ENCODE peak calls at places on chromosomes 2 and 18, in six cellular contexts. H is testis, K is body of pancreas, D is GM12892, S is H54, X is GM12891. U is an unnamed sample.

GRCh38 chr2:201924453-201924852 is 109.2 kb upstream of the FZD7 start:
- DNase-seq in X (no peak), D (no peak), S (no peak), H (no peak), K (no peak), U (no peak)

GRCh38 chr2:33660416-33661118 is 61.5 kb upstream of the FAM98A start:
- DNase-seq in K (no peak), X (no peak), D (no peak), H (no peak), S (no peak), U (no peak)

GRCh38 chr2:97926936-97927335 is 68.8 kb downstream of the TMEM131 start:
- DNase-seq in H (no peak), D (no peak), X (no peak), S (no peak), K (no peak), U (no peak)

GRCh38 chr2:240468300-240469238 is 33.1 kb downstream of the GPC1 start:
- DNase-seq in D (peak), X (no peak), S (no peak), H (peak), K (peak), U (no peak)

GRCh38 chr2:158786897-158787296 is 8.2 kb upstream of the DAPL1 start:
- DNase-seq in K (no peak), X (no peak), H (no peak), S (no peak), D (no peak), U (no peak)

GRCh38 chr2:23599691-23600090 is 214.7 kb downstream of the KLHL29 start:
- DNase-seq in K (no peak), H (no peak), D (no peak), S (no peak), X (no peak), U (no peak)

GRCh38 chr18:4106407-4107033 is 348.6 kb downstream of the DLGAP1 start:
- DNase-seq in D (peak), K (peak), H (peak), S (peak), X (peak), U (peak)

GRCh38 chr2:44244135-44244871 is 31.0 kb upstream of the SLC3A1 start:
- DNase-seq in H (peak), X (peak), D (peak), K (peak), S (peak), U (peak)

GRCh38 chr2:3465844-3466481 is 53.4 kb downstream of the ADI1 start:
- DNase-seq in K (peak), D (no peak), X (no peak), S (peak), H (no peak), U (no peak)

GRCh38 chr2:96251721-96252292 is 14.0 kb downstream of the TMEM127 start:
- DNase-seq in H (peak), K (peak), D (no peak), X (no peak), S (peak), U (peak)

GRCh38 chr2:118986733-118987132 is 44.7 kb downstream of the MARCO start:
- DNase-seq in S (no peak), X (no peak), K (peak), D (no peak), H (no peak), U (no peak)

GRCh38 chr2:237487496-237487895 is 445 bp downstream of the MLPH start:
- DNase-seq in X (no peak), H (no peak), D (no peak), S (no peak), K (no peak), U (no peak)

GRCh38 chr2:241686649-241687425 is at the start of gene DTYMK:
- DNase-seq in D (peak), H (peak), S (peak), X (peak), K (peak), U (peak)
- TF ChIP-seq POLR2A in D (peak), H (no peak), S (peak), X (peak), K (peak), U (peak)

DNA sequence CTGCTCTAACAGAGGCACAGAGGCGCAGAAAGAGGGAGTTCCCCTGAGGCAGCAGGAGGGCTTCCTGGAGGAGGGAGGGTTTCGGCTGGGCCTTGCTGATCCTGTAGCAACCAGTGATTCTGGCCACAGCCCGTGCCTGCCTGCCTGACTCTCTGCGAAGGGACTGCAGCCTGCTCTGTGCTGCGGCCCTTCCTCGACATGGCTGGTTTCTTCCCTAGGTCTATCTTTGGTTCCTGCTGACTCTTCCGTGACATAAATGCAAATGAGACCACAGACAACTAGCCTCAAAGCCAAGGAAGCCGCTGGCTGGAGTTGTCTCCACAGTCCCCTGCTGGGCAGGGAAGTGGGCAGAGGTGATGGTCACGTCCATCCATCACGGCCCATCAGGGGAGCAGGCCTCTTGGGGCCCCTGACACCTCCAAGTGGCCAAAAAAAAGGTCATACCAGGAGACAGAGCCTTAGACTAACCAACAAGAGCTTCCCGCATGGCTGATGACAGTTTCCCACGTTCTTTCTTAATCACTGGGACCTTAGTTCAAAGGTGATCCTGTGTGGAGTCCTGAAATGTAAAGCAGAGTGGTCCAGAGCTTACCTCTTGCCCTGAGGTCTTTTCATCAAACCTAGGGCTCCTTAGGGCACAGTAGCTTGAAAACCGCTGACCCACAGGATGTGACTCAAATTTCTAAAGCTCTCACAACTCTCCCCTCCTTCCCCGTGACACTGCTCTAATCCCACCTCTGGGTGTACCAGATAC is 55.3 kb downstream of the HS1BP3 start:
- DNase-seq in D (peak), H (no peak), K (peak), X (no peak), S (peak), U (no peak)
- TF ChIP-seq POLR2A in D (peak), H (no peak), K (no peak), X (peak), S (no peak), U (no peak)

DNA sequence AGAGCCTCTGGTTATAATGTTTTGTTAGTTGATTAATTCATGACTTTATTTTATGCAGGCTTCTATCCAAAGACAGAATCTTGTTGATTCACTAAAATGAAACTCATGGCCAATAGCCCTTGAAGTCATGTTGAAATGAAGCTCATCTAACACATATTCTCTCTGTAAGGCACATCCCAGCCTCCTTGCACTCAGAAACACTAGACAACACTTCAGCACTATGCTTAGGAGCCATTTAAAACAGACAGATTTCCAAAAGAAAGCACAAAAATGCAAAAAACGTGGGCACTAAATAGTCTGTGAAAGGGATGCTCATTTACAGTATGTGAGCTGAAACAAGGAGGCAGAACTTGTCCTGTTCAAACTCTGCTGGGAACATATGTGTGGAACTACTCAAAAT is 124.4 kb downstream of the MYCN start:
- DNase-seq in H (no peak), D (no peak), S (no peak), K (no peak), X (no peak), U (no peak)
- TF ChIP-seq POLR2A in H (no peak), D (no peak), S (no peak), K (no peak), X (no peak), U (no peak)

GRCh38 chr2:174585657-174586056 is 11.9 kb downstream of the WIPF1 start:
- DNase-seq in X (no peak), K (no peak), D (no peak), S (no peak), H (no peak), U (no peak)

GRCh38 chr2:174577967-174578589 is 19.5 kb downstream of the WIPF1 start:
- DNase-seq in H (no peak), K (no peak), D (no peak), S (no peak), X (no peak), U (peak)

GRCh38 chr2:174585111-174585510 is 12.5 kb downstream of the WIPF1 start:
- DNase-seq in H (no peak), K (no peak), X (no peak), D (no peak), S (no peak), U (no peak)

GRCh38 chr2:174581543-174581942 is 16.1 kb downstream of the WIPF1 start:
- DNase-seq in K (no peak), D (no peak), H (no peak), S (no peak), X (no peak), U (no peak)

GRCh38 chr2:174580951-174581350 is 16.7 kb downstream of the WIPF1 start:
- DNase-seq in S (no peak), X (no peak), K (no peak), H (no peak), D (no peak), U (no peak)
- TF ChIP-seq POLR2A in S (no peak), X (no peak), K (no peak), H (no peak), D (no peak), U (no peak)

GRCh38 chr2:241498115-241499070 is 10.0 kb downstream of the STK25 start:
- DNase-seq in K (no peak), S (no peak), X (no peak), H (no peak), D (no peak), U (no peak)
- TF ChIP-seq POLR2A in K (no peak), S (no peak), X (no peak), H (no peak), D (no peak), U (no peak)

GRCh38 chr2:218323526-218324472 is 31.5 kb upstream of the TMBIM1 start:
- DNase-seq in K (peak), S (peak), D (no peak), X (no peak), H (peak), U (no peak)
- TF ChIP-seq POLR2A in K (no peak), S (no peak), D (no peak), X (no peak), H (no peak), U (no peak)

GRCh38 chr18:11860594-11861450 is 9.6 kb downstream of the CHMP1B start:
- DNase-seq in S (no peak), H (no peak), X (no peak), K (no peak), D (no peak), U (no peak)

GRCh38 chr18:11859903-11860407 is 8.7 kb downstream of the CHMP1B start:
- DNase-seq in D (no peak), X (no peak), H (no peak), K (no peak), S (peak), U (no peak)

GRCh38 chr18:11861583-11862288 is 10.5 kb downstream of the CHMP1B start:
- DNase-seq in X (no peak), D (no peak), S (no peak), K (no peak), H (no peak), U (no peak)

GRCh38 chr18:11859282-11859797 is 8.1 kb downstream of the CHMP1B start:
- DNase-seq in K (no peak), X (no peak), S (no peak), H (no peak), D (no peak), U (no peak)

GRCh38 chr18:11857177-11857887 is 6.1 kb downstream of the CHMP1B start:
- DNase-seq in D (no peak), S (peak), H (no peak), X (no peak), K (peak), U (no peak)
- TF ChIP-seq POLR2A in D (no peak), S (peak), H (no peak), X (no peak), K (no peak), U (no peak)

DNA sequence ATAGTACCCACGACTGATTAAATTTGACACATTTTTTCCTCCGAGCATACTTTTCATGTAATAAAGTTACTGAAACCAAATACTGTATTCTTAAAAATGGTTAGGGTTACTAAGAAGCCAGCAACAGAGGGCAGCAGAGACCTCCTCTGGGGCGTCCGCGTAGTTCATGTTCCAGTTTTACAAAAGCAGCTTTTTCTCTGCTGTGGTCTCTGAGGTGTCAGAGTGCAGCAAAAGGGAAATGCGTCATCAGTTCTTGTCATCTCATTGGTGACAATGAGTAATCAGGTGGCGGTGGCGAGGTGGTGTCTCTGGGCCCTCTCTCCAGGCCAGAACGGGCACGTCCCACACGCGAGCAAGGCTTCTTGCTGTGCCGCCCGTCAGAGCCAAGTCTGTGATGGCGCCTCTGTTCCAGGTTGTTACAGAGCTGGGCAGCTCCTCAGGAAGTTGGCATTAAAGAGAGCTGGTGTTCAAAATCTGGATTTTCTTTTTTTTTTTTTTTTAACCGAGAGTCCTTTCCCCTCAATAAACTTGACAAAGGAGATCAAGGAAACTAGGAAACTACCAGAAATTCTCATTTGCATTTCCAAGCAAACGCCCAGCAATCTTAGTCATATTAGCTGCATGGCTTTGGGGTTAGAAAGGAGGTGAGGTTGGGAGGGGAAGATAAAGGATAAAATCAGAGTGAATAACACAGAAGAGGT is 98.6 kb upstream of the BZW1 start:
- DNase-seq in H (peak), X (peak), S (peak), D (peak), K (peak), U (peak)
- TF ChIP-seq POLR2A in H (no peak), X (peak), S (peak), D (peak), K (peak), U (peak)

GRCh38 chr2:61065706-61066688 is at the start of gene SANBR:
- DNase-seq in D (peak), X (peak), S (peak), K (peak), H (peak), U (peak)
- TF ChIP-seq POLR2A in D (no peak), X (no peak), S (peak), K (peak), H (no peak), U (peak)

DNA sequence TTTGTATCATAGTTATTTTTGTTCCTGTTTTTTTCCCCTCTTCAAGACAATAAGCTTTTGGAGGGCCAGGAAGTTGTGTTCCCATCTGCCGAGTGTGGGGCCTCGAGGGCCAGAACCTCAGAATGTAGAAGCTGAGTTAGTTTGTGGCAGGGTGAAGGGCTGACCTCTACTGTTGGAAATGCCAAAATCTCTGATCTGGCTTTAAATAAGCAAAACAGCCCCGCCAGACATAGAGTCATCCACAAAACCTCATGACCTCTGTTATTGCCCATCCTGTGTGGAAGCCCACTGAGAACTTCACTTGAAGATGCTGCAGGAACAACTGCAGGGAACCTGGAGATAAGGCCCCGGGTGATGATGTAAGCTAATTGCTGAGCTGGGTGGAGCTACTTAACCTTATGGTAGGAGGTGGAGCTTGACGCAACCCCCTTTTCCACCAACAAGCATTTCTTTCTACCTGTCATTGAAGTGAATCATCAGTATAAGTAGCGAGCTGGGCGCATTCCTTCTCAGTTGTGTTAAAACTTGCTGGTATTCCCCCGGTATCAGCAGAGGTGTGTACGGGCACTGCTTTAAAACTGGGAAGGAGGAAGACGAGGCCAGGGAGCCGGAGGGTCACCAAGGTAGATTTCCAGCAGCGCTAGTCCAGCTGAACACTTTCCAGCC is 177.2 kb downstream of the NEDD4L start:
- DNase-seq in K (peak), S (no peak), D (no peak), X (no peak), H (no peak), U (peak)
- TF ChIP-seq POLR2A in K (peak), S (no peak), D (peak), X (no peak), H (no peak), U (no peak)

U was measured in erythroblast.